ENCODE peak calls at places on chromosome 18, in five cellular contexts. One of them, this sample, is unnamed.

GRCh38 chr18:79987566-79987965 is 797 bp downstream of the TXNL4A start:
- DNase-seq in HepG2: no peak
- DNase-seq in GM12878: no peak
- DNase-seq in K562: no peak
- DNase-seq in H1: no peak
- DNase-seq in this sample: no peak

GRCh38 chr18:63949068-63949737 is at the start of gene HMSD:
- DNase-seq in HepG2: no peak
- DNase-seq in GM12878: peak; percentile 57
- DNase-seq in K562: peak; percentile 46
- DNase-seq in H1: peak; percentile 54
- DNase-seq in this sample: peak; percentile 56

GRCh38 chr18:45066210-45066609 is 385.5 kb downstream of the SETBP1 start:
- DNase-seq in HepG2: no peak
- DNase-seq in GM12878: no peak
- DNase-seq in K562: no peak
- DNase-seq in H1: no peak
- DNase-seq in this sample: no peak

GRCh38 chr18:67692811-67693210 is 176.3 kb upstream of the DSEL start:
- DNase-seq in HepG2: no peak
- DNase-seq in GM12878: no peak
- DNase-seq in K562: no peak
- DNase-seq in H1: no peak
- DNase-seq in this sample: no peak

GRCh38 chr18:10059610-10060468 is 146.0 kb downstream of the VAPA start:
- DNase-seq in HepG2: no peak
- DNase-seq in GM12878: no peak
- DNase-seq in K562: no peak
- DNase-seq in H1: no peak
- DNase-seq in this sample: no peak

GRCh38 chr18:13318644-13319501 is 100.3 kb downstream of the LDLRAD4 start:
- DNase-seq in HepG2: no peak
- DNase-seq in GM12878: no peak
- DNase-seq in K562: no peak
- DNase-seq in H1: no peak
- DNase-seq in this sample: no peak

GRCh38 chr18:34493566-34494358 is 216.3 kb upstream of the DTNA start:
- DNase-seq in HepG2: peak; percentile 14
- DNase-seq in GM12878: no peak
- DNase-seq in K562: no peak
- DNase-seq in H1: no peak
- DNase-seq in this sample: peak; percentile 84

GRCh38 chr18:30987479-30988241 is 54.9 kb downstream of the DSC3 start:
- DNase-seq in HepG2: no peak
- DNase-seq in GM12878: no peak
- DNase-seq in K562: peak; percentile 41
- DNase-seq in H1: no peak
- DNase-seq in this sample: no peak

GRCh38 chr18:44133483-44133882 is 547.2 kb upstream of the SETBP1 start:
- DNase-seq in HepG2: no peak
- DNase-seq in GM12878: no peak
- DNase-seq in K562: no peak
- DNase-seq in H1: no peak
- DNase-seq in this sample: no peak

GRCh38 chr18:468841-469796 is 31.4 kb downstream of the COLEC12 start:
- DNase-seq in HepG2: peak; percentile 16
- DNase-seq in GM12878: no peak
- DNase-seq in K562: no peak
- DNase-seq in H1: no peak
- DNase-seq in this sample: peak; percentile 33

GRCh38 chr18:74413811-74414210 is 43.3 kb downstream of the DIPK1C start:
- DNase-seq in HepG2: no peak
- DNase-seq in GM12878: no peak
- DNase-seq in K562: no peak
- DNase-seq in H1: no peak
- DNase-seq in this sample: no peak

GRCh38 chr18:73549236-73549635 is 598.4 kb downstream of the FBXO15 start:
- DNase-seq in HepG2: no peak
- DNase-seq in GM12878: no peak
- DNase-seq in K562: no peak
- DNase-seq in H1: no peak
- DNase-seq in this sample: no peak

GRCh38 chr18:43563780-43564179 is 286.5 kb upstream of the SYT4 start:
- DNase-seq in HepG2: peak; percentile 12
- DNase-seq in GM12878: no peak
- DNase-seq in K562: no peak
- DNase-seq in H1: no peak
- DNase-seq in this sample: peak; percentile 40

GRCh38 chr18:48632676-48633257 is 93.9 kb downstream of the CTIF start:
- DNase-seq in HepG2: peak; percentile 71
- DNase-seq in GM12878: no peak
- DNase-seq in K562: no peak
- DNase-seq in H1: no peak
- DNase-seq in this sample: no peak

GRCh38 chr18:56933472-56933871 is 213.4 kb upstream of the BOD1L2 start:
- DNase-seq in HepG2: no peak
- DNase-seq in GM12878: no peak
- DNase-seq in K562: no peak
- DNase-seq in H1: no peak
- DNase-seq in this sample: no peak

GRCh38 chr18:42296723-42297122 is 341.7 kb downstream of the PIK3C3 start:
- DNase-seq in HepG2: no peak
- DNase-seq in GM12878: no peak
- DNase-seq in K562: no peak
- DNase-seq in H1: no peak
- DNase-seq in this sample: no peak

GRCh38 chr18:36903215-36903928 is 74.4 kb downstream of the KIAA1328 start:
- DNase-seq in HepG2: no peak
- DNase-seq in GM12878: no peak
- DNase-seq in K562: no peak
- DNase-seq in H1: no peak
- DNase-seq in this sample: no peak

GRCh38 chr18:7596133-7596532 is 29.0 kb downstream of the PTPRM start:
- DNase-seq in HepG2: no peak
- DNase-seq in GM12878: no peak
- DNase-seq in K562: no peak
- DNase-seq in H1: no peak
- DNase-seq in this sample: no peak

GRCh38 chr18:54358495-54358793 is 738 bp downstream of the C18orf54 start:
- DNase-seq in HepG2: no peak
- DNase-seq in GM12878: no peak
- DNase-seq in K562: peak; percentile 36
- DNase-seq in H1: no peak
- DNase-seq in this sample: no peak

GRCh38 chr18:62288669-62289016 is 36.5 kb upstream of the TNFRSF11A start:
- DNase-seq in HepG2: no peak
- DNase-seq in GM12878: no peak
- DNase-seq in K562: no peak
- DNase-seq in H1: no peak
- DNase-seq in this sample: no peak

GRCh38 chr18:76405761-76406356 is 89.2 kb downstream of the ZNF516 start:
- DNase-seq in HepG2: peak; percentile 34
- DNase-seq in GM12878: no peak
- DNase-seq in K562: peak; percentile 28
- DNase-seq in H1: peak; percentile 43
- DNase-seq in this sample: peak; percentile 63

GRCh38 chr18:68608861-68609465 is 105.9 kb downstream of the TMX3 start:
- DNase-seq in HepG2: no peak
- DNase-seq in GM12878: no peak
- DNase-seq in K562: no peak
- DNase-seq in H1: no peak
- DNase-seq in this sample: no peak

GRCh38 chr18:58572181-58572580 is 56.7 kb downstream of the ALPK2 start:
- DNase-seq in HepG2: no peak
- DNase-seq in GM12878: no peak
- DNase-seq in K562: no peak
- DNase-seq in H1: no peak
- DNase-seq in this sample: no peak

GRCh38 chr18:54690198-54690597 is 99.2 kb downstream of the DYNAP start:
- DNase-seq in HepG2: no peak
- DNase-seq in GM12878: no peak
- DNase-seq in K562: no peak
- DNase-seq in H1: no peak
- DNase-seq in this sample: no peak

GRCh38 chr18:58402247-58402646 is 226.6 kb downstream of the ALPK2 start:
- DNase-seq in HepG2: peak; percentile 58
- DNase-seq in GM12878: no peak
- DNase-seq in K562: no peak
- DNase-seq in H1: no peak
- DNase-seq in this sample: peak; percentile 37

GRCh38 chr18:47979611-47980200 is 49.2 kb upstream of the SMAD2 start:
- DNase-seq in HepG2: no peak
- DNase-seq in GM12878: no peak
- DNase-seq in K562: no peak
- DNase-seq in H1: no peak
- DNase-seq in this sample: no peak

GRCh38 chr18:8175486-8176061 is 433.7 kb upstream of the RAB12 start:
- DNase-seq in HepG2: no peak
- DNase-seq in GM12878: no peak
- DNase-seq in K562: no peak
- DNase-seq in H1: no peak
- DNase-seq in this sample: no peak

GRCh38 chr18:58845913-58846312 is 18.8 kb upstream of the ZNF532 start:
- DNase-seq in HepG2: no peak
- DNase-seq in GM12878: no peak
- DNase-seq in K562: no peak
- DNase-seq in H1: no peak
- DNase-seq in this sample: no peak

GRCh38 chr18:34592961-34593382 is 117.1 kb upstream of the DTNA start:
- DNase-seq in HepG2: no peak
- DNase-seq in GM12878: no peak
- DNase-seq in K562: no peak
- DNase-seq in H1: no peak
- DNase-seq in this sample: no peak

GRCh38 chr18:59029663-59030421 is 109.8 kb upstream of the SEC11C start:
- DNase-seq in HepG2: no peak
- DNase-seq in GM12878: no peak
- DNase-seq in K562: no peak
- DNase-seq in H1: no peak
- DNase-seq in this sample: no peak

GRCh38 chr18:29626094-29626493 is 1416.4 kb downstream of the DSC3 start:
- DNase-seq in HepG2: no peak
- DNase-seq in GM12878: no peak
- DNase-seq in K562: no peak
- DNase-seq in H1: no peak
- DNase-seq in this sample: no peak
- TF ChIP-seq YY1 in HepG2: no peak
- TF ChIP-seq YY1 in GM12878: no peak
- TF ChIP-seq YY1 in K562: no peak
- TF ChIP-seq YY1 in H1: no peak
- TF ChIP-seq YY1 in this sample: no peak

GRCh38 chr18:49911414-49911813 is 98.1 kb upstream of the ACAA2 start:
- DNase-seq in HepG2: peak; percentile 69
- DNase-seq in GM12878: no peak
- DNase-seq in K562: no peak
- DNase-seq in H1: no peak
- DNase-seq in this sample: no peak
- TF ChIP-seq TAF1 in HepG2: no peak
- TF ChIP-seq TAF1 in GM12878: no peak
- TF ChIP-seq TAF1 in K562: no peak
- TF ChIP-seq TAF1 in H1: no peak
- TF ChIP-seq TAF1 in this sample: no peak

GRCh38 chr18:78579449-78579848 is 400.2 kb upstream of the SALL3 start:
- DNase-seq in HepG2: no peak
- DNase-seq in GM12878: no peak
- DNase-seq in K562: no peak
- DNase-seq in H1: no peak
- DNase-seq in this sample: no peak
- TF ChIP-seq YY1 in HepG2: no peak
- TF ChIP-seq YY1 in GM12878: no peak
- TF ChIP-seq YY1 in K562: no peak
- TF ChIP-seq YY1 in H1: no peak
- TF ChIP-seq YY1 in this sample: no peak

DNA sequence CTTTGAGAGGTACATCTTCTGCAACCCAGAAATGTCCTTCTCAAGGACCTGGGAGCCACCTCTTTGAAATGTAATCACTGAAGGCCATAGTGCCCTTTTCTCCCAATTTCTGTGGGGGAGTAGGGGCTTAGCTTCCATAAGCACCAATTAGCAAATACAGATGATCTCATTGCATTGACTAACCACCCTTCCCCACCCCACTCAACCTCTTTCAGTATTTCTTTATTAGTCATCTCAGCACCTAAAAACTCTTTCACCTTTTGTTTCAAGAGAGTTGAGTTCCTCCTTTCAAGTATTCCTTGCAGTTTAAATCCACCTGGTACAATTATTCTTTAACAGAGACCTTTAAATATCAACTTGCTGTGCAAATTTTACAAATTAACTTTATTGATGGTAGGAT is 1011.8 kb upstream of the CDH2 start:
- DNase-seq in HepG2: no peak
- DNase-seq in GM12878: no peak
- DNase-seq in K562: no peak
- DNase-seq in H1: no peak
- DNase-seq in this sample: no peak
- TF ChIP-seq TAF1 in HepG2: no peak
- TF ChIP-seq TAF1 in GM12878: no peak
- TF ChIP-seq TAF1 in K562: no peak
- TF ChIP-seq TAF1 in H1: no peak
- TF ChIP-seq TAF1 in this sample: no peak

This sample was measured in SK-N-SH.